ENCODE peak calls at places on chromosome 16, in four cellular contexts. T is RWPE2, E is AG04450, N is uterus. M is an unnamed sample.

GRCh38 chr16:20243731-20244281 is 83.5 kb downstream of the GP2 start:
- DNase-seq in T (no peak), E (no peak), N (no peak), M (no peak)

GRCh38 chr16:17318200-17318599 is 152.6 kb downstream of the XYLT1 start:
- DNase-seq in T (no peak), E (no peak), N (no peak), M (no peak)

GRCh38 chr16:19898924-19899604 is 14.4 kb upstream of the GPRC5B start:
- DNase-seq in T (no peak), E (no peak), N (no peak), M (no peak)

GRCh38 chr16:73047536-73048291 is at the start of gene ZFHX3:
- DNase-seq in T (no peak), E (no peak), N (peak; percentile 67), M (no peak)

GRCh38 chr16:47777191-47777590 is 316.1 kb downstream of the PHKB start:
- DNase-seq in T (no peak), E (no peak), N (no peak), M (peak; percentile 35)

GRCh38 chr16:70577256-70577698 is 53.7 kb downstream of the SF3B3 start:
- DNase-seq in T (peak; percentile 55), E (no peak), N (no peak), M (no peak)

GRCh38 chr16:84875846-84876245 is 56.1 kb downstream of the CRISPLD2 start:
- DNase-seq in T (no peak), E (no peak), N (no peak), M (no peak)

GRCh38 chr16:85187002-85187401 is 74.7 kb upstream of the CIBAR2 start:
- DNase-seq in T (no peak), E (no peak), N (no peak), M (no peak)

GRCh38 chr16:79071424-79071823 is 529.1 kb downstream of the MAF start:
- DNase-seq in T (no peak), E (no peak), N (peak; percentile 55), M (no peak)

GRCh38 chr16:17287401-17287800 is 183.4 kb downstream of the XYLT1 start:
- DNase-seq in T (no peak), E (no peak), N (no peak), M (no peak)

GRCh38 chr16:10579965-10580918 is at the start of gene EMP2:
- DNase-seq in T (peak; percentile 76), E (peak; percentile 30), N (peak; percentile 88), M (no peak)

GRCh38 chr16:81522141-81522701 is 77.6 kb downstream of the CMIP start:
- DNase-seq in T (no peak), E (no peak), N (no peak), M (no peak)

GRCh38 chr16:51713502-51713901 is 562.4 kb upstream of the SALL1 start:
- DNase-seq in T (no peak), E (no peak), N (no peak), M (no peak)

GRCh38 chr16:2183671-2184070 is 12.7 kb downstream of the CASKIN1 start:
- DNase-seq in T (no peak), E (no peak), N (no peak), M (no peak)

GRCh38 chr16:2150418-2151187 is 2.2 kb downstream of the RAB26 start:
- DNase-seq in T (peak; percentile 74), E (no peak), N (no peak), M (no peak)

GRCh38 chr16:3857189-3858013 is 23.1 kb downstream of the CREBBP start:
- DNase-seq in T (no peak), E (no peak), N (peak; percentile 58), M (no peak)

GRCh38 chr16:83926726-83927397 is 26.2 kb upstream of the OSGIN1 start:
- DNase-seq in T (peak; percentile 78), E (peak; percentile 30), N (peak; percentile 76), M (peak; percentile 7)

GRCh38 chr16:28321700-28322411 is 29.5 kb downstream of the SBK1 start:
- DNase-seq in T (no peak), E (no peak), N (no peak), M (no peak)

GRCh38 chr16:79217375-79218011 is 383.0 kb downstream of the MAF start:
- DNase-seq in T (no peak), E (no peak), N (no peak), M (no peak)

GRCh38 chr16:77974883-77975282 is 47.5 kb upstream of the CLEC3A start:
- DNase-seq in T (no peak), E (no peak), N (no peak), M (no peak)

GRCh38 chr16:62201911-62202310 is 165.7 kb upstream of the CDH8 start:
- DNase-seq in T (no peak), E (no peak), N (no peak), M (no peak)

GRCh38 chr16:62208934-62209333 is 172.7 kb upstream of the CDH8 start:
- DNase-seq in T (no peak), E (no peak), N (no peak), M (no peak)

GRCh38 chr16:62205459-62205858 is 169.2 kb upstream of the CDH8 start:
- DNase-seq in T (no peak), E (no peak), N (no peak), M (no peak)
- TF ChIP-seq CTCF in T (no peak), E (no peak), N (no peak), M (no peak)

GRCh38 chr16:35685085-35685484 is 2225.7 kb downstream of the TP53TG3F start:
- DNase-seq in T (no peak), E (no peak), N (no peak), M (no peak)
- TF ChIP-seq CTCF in T (no peak), E (no peak), N (no peak), M (no peak)

GRCh38 chr16:49351119-49351518 is 22.5 kb upstream of the C16orf78 start:
- DNase-seq in T (no peak), E (no peak), N (no peak), M (no peak)

GRCh38 chr16:49354101-49354500 is 19.5 kb upstream of the C16orf78 start:
- DNase-seq in T (peak; percentile 22), E (no peak), N (no peak), M (no peak)

GRCh38 chr16:49353650-49354049 is 20.0 kb upstream of the C16orf78 start:
- DNase-seq in T (no peak), E (no peak), N (no peak), M (no peak)

GRCh38 chr16:49354991-49355390 is 18.6 kb upstream of the C16orf78 start:
- DNase-seq in T (peak; percentile 42), E (no peak), N (no peak), M (no peak)

DNA sequence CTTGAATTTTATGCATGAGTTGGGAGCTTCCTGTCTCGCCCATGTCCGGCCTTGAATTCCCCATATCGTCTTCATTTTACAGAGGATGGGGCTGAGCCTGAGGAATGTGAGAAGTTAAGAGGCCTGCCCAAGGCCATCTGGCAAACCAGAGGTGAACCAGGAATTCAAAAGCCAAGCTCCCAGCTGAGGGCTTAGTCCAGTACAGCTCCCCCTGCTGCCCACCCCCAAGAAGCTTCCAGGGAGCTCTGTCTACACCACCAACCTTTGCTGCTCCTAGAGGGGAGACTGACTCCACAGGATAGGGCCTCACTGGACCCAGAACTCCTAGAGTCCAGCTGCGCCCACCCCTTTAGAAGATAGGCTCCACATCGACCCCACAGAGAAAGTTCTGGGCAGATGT is 20.7 kb upstream of the C16orf78 start:
- DNase-seq in T (no peak), E (no peak), N (no peak), M (no peak)
- TF ChIP-seq CTCF in T (peak; percentile 14), E (peak; percentile 31), N (no peak), M (peak; percentile 39)

GRCh38 chr16:58414938-58415451 is 22.7 kb downstream of the GINS3 start:
- DNase-seq in T (no peak), E (no peak), N (no peak), M (no peak)

GRCh38 chr16:58417035-58417434 is 24.8 kb downstream of the GINS3 start:
- DNase-seq in T (no peak), E (no peak), N (no peak), M (no peak)

GRCh38 chr16:58411336-58411735 is 19.1 kb downstream of the GINS3 start:
- DNase-seq in T (no peak), E (no peak), N (no peak), M (no peak)

GRCh38 chr16:58411736-58412614 is 19.7 kb downstream of the GINS3 start:
- DNase-seq in T (no peak), E (no peak), N (no peak), M (no peak)

GRCh38 chr16:58413359-58413758 is 21.1 kb downstream of the GINS3 start:
- DNase-seq in T (no peak), E (no peak), N (no peak), M (no peak)
- TF ChIP-seq CTCF in T (no peak), E (no peak), N (no peak), M (no peak)

DNA sequence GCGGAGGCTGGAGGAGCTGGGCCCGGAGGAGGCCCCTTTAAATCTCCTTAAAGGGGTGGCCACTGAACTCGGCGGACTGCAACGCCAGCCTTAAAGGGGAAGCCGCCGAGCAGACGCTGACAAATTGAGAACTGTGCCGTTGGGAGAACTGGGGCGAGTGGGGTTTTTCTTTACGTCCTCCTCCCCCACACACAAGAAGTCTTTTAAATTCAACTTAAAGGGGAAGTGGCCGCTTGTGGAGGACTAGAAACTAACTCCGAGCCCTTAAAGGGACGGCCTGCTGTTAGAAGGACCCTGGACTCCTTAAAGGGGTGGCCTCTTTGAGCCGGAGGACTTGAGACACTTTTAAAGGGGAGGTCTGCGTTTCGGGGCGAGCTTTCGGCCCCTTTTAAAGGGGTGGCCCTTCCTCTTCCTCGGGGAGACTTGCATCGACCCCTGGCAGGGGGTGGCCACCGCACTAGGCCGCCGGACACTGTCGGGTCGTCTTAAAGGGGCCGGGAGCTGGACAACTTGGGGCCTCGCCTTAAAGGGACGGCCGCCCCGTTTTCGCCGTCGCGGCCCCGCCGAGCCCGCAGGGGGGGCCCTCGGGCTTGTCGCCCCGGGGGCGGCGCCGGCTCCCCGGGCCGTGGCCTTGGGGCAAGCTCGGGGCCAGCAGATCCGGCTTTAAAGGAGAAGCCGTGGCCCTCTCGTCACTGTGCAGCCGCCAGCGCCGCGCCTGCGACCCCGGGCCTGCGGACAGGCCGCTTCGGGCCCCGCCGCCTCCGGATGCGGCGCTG is 688 bp downstream of the FBRS start:
- DNase-seq in T (no peak), E (peak; percentile 96), N (peak; percentile 82), M (peak; percentile 82)
- TF ChIP-seq CTCF in T (peak; percentile 10), E (no peak), N (peak; percentile 12), M (no peak)

DNA sequence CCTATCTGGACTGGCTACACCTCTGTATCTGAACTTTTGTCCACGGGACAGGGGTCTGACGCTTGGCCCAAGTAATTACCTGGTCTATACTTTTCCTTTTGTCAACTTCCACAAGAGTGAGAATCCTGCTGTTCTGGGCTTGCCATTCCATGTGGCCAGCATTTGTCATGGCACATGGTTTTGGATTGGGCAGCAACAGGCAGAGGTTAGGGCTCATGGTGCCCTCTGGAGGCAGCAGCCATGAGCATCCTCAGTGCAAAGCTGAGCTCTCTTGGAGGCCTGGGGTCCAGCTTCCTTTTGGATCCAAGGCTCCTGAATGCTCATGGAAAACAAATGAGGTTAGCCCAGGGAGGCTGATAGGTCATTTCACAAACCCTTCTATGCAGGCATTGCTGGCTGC is 7.5 kb upstream of the EDC4 start:
- DNase-seq in T (no peak), E (no peak), N (no peak), M (no peak)
- TF ChIP-seq CTCF in T (peak; percentile 52), E (peak; percentile 44), N (peak; percentile 20), M (peak; percentile 46)

GRCh38 chr16:65572156-65572555 is 450.3 kb upstream of the CDH11 start:
- DNase-seq in T (no peak), E (no peak), N (no peak), M (peak; percentile 77)

GRCh38 chr16:65574311-65574966 is 452.6 kb upstream of the CDH11 start:
- DNase-seq in T (no peak), E (no peak), N (no peak), M (no peak)

GRCh38 chr16:65579050-65579449 is 457.2 kb upstream of the CDH11 start:
- DNase-seq in T (no peak), E (no peak), N (no peak), M (no peak)

GRCh38 chr16:65576139-65576538 is 454.3 kb upstream of the CDH11 start:
- DNase-seq in T (no peak), E (no peak), N (no peak), M (no peak)

GRCh38 chr16:65576631-65577030 is 454.8 kb upstream of the CDH11 start:
- DNase-seq in T (no peak), E (no peak), N (no peak), M (no peak)
- TF ChIP-seq CTCF in T (no peak), E (no peak), N (no peak), M (no peak)

M was measured in BJ.